ENCODE peak calls at places on chromosome 18, in ten cellular contexts. One of them, this sample, is unnamed.

GRCh38 chr18:67363694-67364093 is 152.8 kb downstream of the DSEL start:
- DNase-seq in IMR-90: no peak
- DNase-seq in coronary artery: no peak
- DNase-seq in upper lobe of right lung: no peak
- DNase-seq in PC-3: no peak
- DNase-seq in HCT116: no peak
- DNase-seq in A549: no peak
- DNase-seq in stomach: no peak
- DNase-seq in body of pancreas: no peak
- DNase-seq in cardiac muscle cell: no peak
- DNase-seq in this sample: no peak

GRCh38 chr18:9913151-9913525 is 678 bp upstream of the VAPA start:
- DNase-seq in body of pancreas: no peak
- DNase-seq in HCT116: no peak
- DNase-seq in A549: no peak
- DNase-seq in coronary artery: no peak
- DNase-seq in upper lobe of right lung: no peak
- DNase-seq in cardiac muscle cell: no peak
- DNase-seq in stomach: no peak
- DNase-seq in IMR-90: no peak
- DNase-seq in PC-3: no peak
- DNase-seq in this sample: no peak

GRCh38 chr18:12934454-12935071 is 13.2 kb upstream of the SEH1L start:
- DNase-seq in IMR-90: peak; percentile 83
- DNase-seq in upper lobe of right lung: peak; percentile 85
- DNase-seq in HCT116: peak; percentile 71
- DNase-seq in cardiac muscle cell: peak; percentile 91
- DNase-seq in PC-3: peak; percentile 92
- DNase-seq in A549: peak; percentile 77
- DNase-seq in coronary artery: peak; percentile 79
- DNase-seq in body of pancreas: peak; percentile 85
- DNase-seq in stomach: peak; percentile 83
- DNase-seq in this sample: no peak

GRCh38 chr18:25298853-25299274 is 53.1 kb downstream of the ZNF521 start:
- DNase-seq in cardiac muscle cell: peak; percentile 82
- DNase-seq in upper lobe of right lung: no peak
- DNase-seq in A549: no peak
- DNase-seq in IMR-90: peak; percentile 99
- DNase-seq in PC-3: peak; percentile 89
- DNase-seq in coronary artery: no peak
- DNase-seq in stomach: no peak
- DNase-seq in HCT116: no peak
- DNase-seq in body of pancreas: no peak
- DNase-seq in this sample: no peak

GRCh38 chr18:45102863-45103262 is 422.2 kb downstream of the SETBP1 start:
- DNase-seq in PC-3: no peak
- DNase-seq in IMR-90: no peak
- DNase-seq in A549: no peak
- DNase-seq in cardiac muscle cell: no peak
- DNase-seq in upper lobe of right lung: no peak
- DNase-seq in stomach: no peak
- DNase-seq in HCT116: no peak
- DNase-seq in body of pancreas: no peak
- DNase-seq in coronary artery: no peak
- DNase-seq in this sample: no peak

GRCh38 chr18:23307567-23308295 is 145.4 kb upstream of the RIOK3 start:
- DNase-seq in body of pancreas: no peak
- DNase-seq in cardiac muscle cell: peak; percentile 64
- DNase-seq in HCT116: peak; percentile 16
- DNase-seq in A549: no peak
- DNase-seq in upper lobe of right lung: no peak
- DNase-seq in PC-3: peak; percentile 32
- DNase-seq in coronary artery: no peak
- DNase-seq in IMR-90: peak; percentile 58
- DNase-seq in stomach: no peak
- DNase-seq in this sample: no peak

GRCh38 chr18:52287151-52287550 is 52.8 kb upstream of the DCC start:
- DNase-seq in A549: no peak
- DNase-seq in PC-3: no peak
- DNase-seq in IMR-90: no peak
- DNase-seq in HCT116: no peak
- DNase-seq in stomach: no peak
- DNase-seq in coronary artery: no peak
- DNase-seq in cardiac muscle cell: peak; percentile 58
- DNase-seq in upper lobe of right lung: no peak
- DNase-seq in body of pancreas: no peak
- DNase-seq in this sample: no peak

GRCh38 chr18:9631814-9632496 is 17.6 kb upstream of the PPP4R1 start:
- DNase-seq in A549: peak; percentile 90
- DNase-seq in coronary artery: no peak
- DNase-seq in stomach: no peak
- DNase-seq in IMR-90: peak; percentile 96
- DNase-seq in body of pancreas: no peak
- DNase-seq in upper lobe of right lung: no peak
- DNase-seq in HCT116: peak; percentile 73
- DNase-seq in PC-3: peak; percentile 97
- DNase-seq in cardiac muscle cell: peak; percentile 82
- DNase-seq in this sample: no peak

GRCh38 chr18:38077219-38077618 is 511.6 kb upstream of the CELF4 start:
- DNase-seq in IMR-90: no peak
- DNase-seq in A549: no peak
- DNase-seq in HCT116: no peak
- DNase-seq in stomach: no peak
- DNase-seq in coronary artery: no peak
- DNase-seq in PC-3: no peak
- DNase-seq in body of pancreas: no peak
- DNase-seq in upper lobe of right lung: no peak
- DNase-seq in cardiac muscle cell: no peak
- DNase-seq in this sample: no peak

GRCh38 chr18:76605341-76605929 is 110.4 kb upstream of the ZNF516 start:
- DNase-seq in cardiac muscle cell: no peak
- DNase-seq in HCT116: no peak
- DNase-seq in IMR-90: no peak
- DNase-seq in upper lobe of right lung: no peak
- DNase-seq in A549: no peak
- DNase-seq in coronary artery: no peak
- DNase-seq in PC-3: no peak
- DNase-seq in body of pancreas: no peak
- DNase-seq in stomach: no peak
- DNase-seq in this sample: no peak

GRCh38 chr18:63238711-63239110 is 80.9 kb downstream of the BCL2 start:
- DNase-seq in stomach: no peak
- DNase-seq in PC-3: no peak
- DNase-seq in A549: no peak
- DNase-seq in IMR-90: no peak
- DNase-seq in upper lobe of right lung: no peak
- DNase-seq in HCT116: no peak
- DNase-seq in cardiac muscle cell: no peak
- DNase-seq in coronary artery: no peak
- DNase-seq in body of pancreas: no peak
- DNase-seq in this sample: no peak

GRCh38 chr18:63237911-63238710 is 81.5 kb downstream of the BCL2 start:
- DNase-seq in A549: peak; percentile 56
- DNase-seq in stomach: no peak
- DNase-seq in PC-3: peak; percentile 74
- DNase-seq in HCT116: peak; percentile 31
- DNase-seq in coronary artery: no peak
- DNase-seq in upper lobe of right lung: no peak
- DNase-seq in cardiac muscle cell: peak; percentile 95
- DNase-seq in IMR-90: peak; percentile 85
- DNase-seq in body of pancreas: peak; percentile 44
- DNase-seq in this sample: no peak

GRCh38 chr18:63241739-63242138 is 77.8 kb downstream of the BCL2 start:
- DNase-seq in A549: no peak
- DNase-seq in HCT116: no peak
- DNase-seq in stomach: no peak
- DNase-seq in IMR-90: no peak
- DNase-seq in upper lobe of right lung: no peak
- DNase-seq in cardiac muscle cell: no peak
- DNase-seq in coronary artery: no peak
- DNase-seq in PC-3: no peak
- DNase-seq in body of pancreas: no peak
- DNase-seq in this sample: no peak

GRCh38 chr18:63240541-63241316 is 78.8 kb downstream of the BCL2 start:
- DNase-seq in body of pancreas: no peak
- DNase-seq in upper lobe of right lung: no peak
- DNase-seq in cardiac muscle cell: peak; percentile 78
- DNase-seq in HCT116: no peak
- DNase-seq in stomach: no peak
- DNase-seq in A549: no peak
- DNase-seq in PC-3: no peak
- DNase-seq in coronary artery: no peak
- DNase-seq in IMR-90: no peak
- DNase-seq in this sample: no peak

DNA sequence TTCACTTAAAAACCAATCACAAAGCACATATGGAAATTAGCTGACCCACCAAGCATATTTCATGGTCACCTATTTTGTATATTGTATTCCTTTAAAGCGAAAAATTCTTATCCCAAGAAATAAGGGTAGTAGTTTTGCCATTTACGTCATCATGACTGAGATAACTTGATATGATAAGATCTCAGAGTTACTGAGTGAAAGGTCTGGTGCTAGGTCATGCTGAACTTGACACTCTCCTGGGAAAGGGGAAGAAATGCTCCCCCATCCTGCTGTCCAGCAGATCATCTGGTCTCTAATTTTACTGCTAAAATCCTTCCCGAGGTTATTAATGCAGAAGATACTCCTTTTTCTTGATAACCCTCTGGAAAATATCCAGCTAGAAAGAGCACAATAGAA is 78.3 kb downstream of the BCL2 start:
- DNase-seq in coronary artery: no peak
- DNase-seq in upper lobe of right lung: no peak
- DNase-seq in stomach: no peak
- DNase-seq in IMR-90: no peak
- DNase-seq in cardiac muscle cell: no peak
- DNase-seq in PC-3: no peak
- DNase-seq in HCT116: no peak
- DNase-seq in body of pancreas: no peak
- DNase-seq in A549: peak; percentile 9
- DNase-seq in this sample: no peak
- H3K27ac ChIP-seq in coronary artery: no peak overlapping the region
- H3K27ac ChIP-seq in upper lobe of right lung: no peak overlapping the region
- H3K27ac ChIP-seq in stomach: no peak overlapping the region
- H3K27ac ChIP-seq in IMR-90: no peak overlapping the region
- H3K27ac ChIP-seq in cardiac muscle cell: no peak overlapping the region
- H3K27ac ChIP-seq in PC-3: no peak overlapping the region
- H3K27ac ChIP-seq in HCT116: no peak overlapping the region
- H3K27ac ChIP-seq in body of pancreas: no peak overlapping the region
- H3K27ac ChIP-seq in A549: no peak overlapping the region
- H3K27ac ChIP-seq in this sample: peak overlapping the region; percentile 90

DNA sequence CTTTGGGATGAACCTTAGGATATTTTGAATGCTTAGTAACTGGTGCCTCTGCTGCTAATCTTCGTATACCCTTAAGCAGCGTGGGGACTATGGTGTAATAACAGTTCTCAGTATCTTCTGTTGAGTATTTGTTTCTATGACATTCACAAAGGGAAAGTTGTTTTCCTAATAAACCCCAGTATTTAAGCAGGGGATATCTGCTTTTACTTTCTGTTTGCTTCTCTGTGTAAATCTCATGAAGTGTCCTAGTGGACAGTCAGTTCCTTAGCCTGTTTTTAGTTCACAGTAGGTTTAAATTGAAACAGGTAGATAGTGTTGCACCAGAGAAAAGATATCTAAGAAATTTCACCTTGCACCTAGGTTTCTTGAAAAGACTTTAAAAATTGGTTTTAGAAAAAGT is 14.9 kb downstream of the KIAA1328 start:
- DNase-seq in A549: no peak
- DNase-seq in coronary artery: no peak
- DNase-seq in cardiac muscle cell: peak; percentile 9
- DNase-seq in body of pancreas: no peak
- DNase-seq in upper lobe of right lung: no peak
- DNase-seq in IMR-90: peak; percentile 17
- DNase-seq in PC-3: no peak
- DNase-seq in HCT116: no peak
- DNase-seq in stomach: no peak
- DNase-seq in this sample: no peak
- TF ChIP-seq CTCF in A549: no peak
- TF ChIP-seq CTCF in coronary artery: no peak
- TF ChIP-seq CTCF in cardiac muscle cell: no peak
- TF ChIP-seq CTCF in body of pancreas: no peak
- TF ChIP-seq CTCF in upper lobe of right lung: peak; percentile 6
- TF ChIP-seq CTCF in IMR-90: no peak
- TF ChIP-seq CTCF in PC-3: no peak
- TF ChIP-seq CTCF in HCT116: no peak
- TF ChIP-seq CTCF in stomach: no peak
- TF ChIP-seq CTCF in this sample: no peak

GRCh38 chr18:48622911-48623431 is 84.1 kb downstream of the CTIF start:
- DNase-seq in upper lobe of right lung: no peak
- DNase-seq in IMR-90: peak; percentile 61
- DNase-seq in coronary artery: no peak
- DNase-seq in PC-3: no peak
- DNase-seq in stomach: no peak
- DNase-seq in A549: no peak
- DNase-seq in cardiac muscle cell: no peak
- DNase-seq in body of pancreas: no peak
- DNase-seq in HCT116: no peak
- DNase-seq in this sample: no peak

GRCh38 chr18:48619501-48619900 is 80.7 kb downstream of the CTIF start:
- DNase-seq in body of pancreas: no peak
- DNase-seq in stomach: no peak
- DNase-seq in A549: no peak
- DNase-seq in IMR-90: no peak
- DNase-seq in coronary artery: no peak
- DNase-seq in upper lobe of right lung: no peak
- DNase-seq in PC-3: no peak
- DNase-seq in HCT116: no peak
- DNase-seq in cardiac muscle cell: no peak
- DNase-seq in this sample: no peak

GRCh38 chr18:48621240-48621639 is 82.4 kb downstream of the CTIF start:
- DNase-seq in body of pancreas: no peak
- DNase-seq in PC-3: peak; percentile 11
- DNase-seq in stomach: no peak
- DNase-seq in upper lobe of right lung: no peak
- DNase-seq in cardiac muscle cell: peak; percentile 75
- DNase-seq in coronary artery: no peak
- DNase-seq in HCT116: no peak
- DNase-seq in IMR-90: peak; percentile 93
- DNase-seq in A549: peak; percentile 45
- DNase-seq in this sample: no peak

GRCh38 chr18:48623468-48624220 is 84.8 kb downstream of the CTIF start:
- DNase-seq in stomach: no peak
- DNase-seq in IMR-90: peak; percentile 88
- DNase-seq in upper lobe of right lung: no peak
- DNase-seq in coronary artery: no peak
- DNase-seq in A549: peak; percentile 69
- DNase-seq in cardiac muscle cell: peak; percentile 87
- DNase-seq in body of pancreas: no peak
- DNase-seq in PC-3: peak; percentile 6
- DNase-seq in HCT116: no peak
- DNase-seq in this sample: no peak

GRCh38 chr18:48621815-48622555 is 83.2 kb downstream of the CTIF start:
- DNase-seq in cardiac muscle cell: no peak
- DNase-seq in IMR-90: peak; percentile 29
- DNase-seq in stomach: no peak
- DNase-seq in body of pancreas: no peak
- DNase-seq in HCT116: no peak
- DNase-seq in PC-3: no peak
- DNase-seq in upper lobe of right lung: no peak
- DNase-seq in A549: no peak
- DNase-seq in coronary artery: no peak
- DNase-seq in this sample: no peak
- H3K27ac ChIP-seq in cardiac muscle cell: no peak overlapping the region
- H3K27ac ChIP-seq in IMR-90: peak overlapping the region; percentile 98
- H3K27ac ChIP-seq in stomach: no peak overlapping the region
- H3K27ac ChIP-seq in body of pancreas: no peak overlapping the region
- H3K27ac ChIP-seq in HCT116: no peak overlapping the region
- H3K27ac ChIP-seq in PC-3: no peak overlapping the region
- H3K27ac ChIP-seq in upper lobe of right lung: no peak overlapping the region
- H3K27ac ChIP-seq in A549: peak overlapping the region; percentile 94
- H3K27ac ChIP-seq in coronary artery: peak overlapping the region; percentile 93
- H3K27ac ChIP-seq in this sample: no peak overlapping the region

GRCh38 chr18:27005589-27005988 is 140.1 kb upstream of the AQP4 start:
- DNase-seq in upper lobe of right lung: no peak
- DNase-seq in coronary artery: no peak
- DNase-seq in IMR-90: no peak
- DNase-seq in stomach: no peak
- DNase-seq in PC-3: peak; percentile 44
- DNase-seq in HCT116: peak; percentile 10
- DNase-seq in body of pancreas: no peak
- DNase-seq in cardiac muscle cell: peak; percentile 9
- DNase-seq in A549: peak; percentile 39
- DNase-seq in this sample: no peak
- TF ChIP-seq CTCF in upper lobe of right lung: peak; percentile 22
- TF ChIP-seq CTCF in coronary artery: no peak
- TF ChIP-seq CTCF in IMR-90: no peak
- TF ChIP-seq CTCF in stomach: no peak
- TF ChIP-seq CTCF in PC-3: peak; percentile 62
- TF ChIP-seq CTCF in HCT116: no peak
- TF ChIP-seq CTCF in body of pancreas: no peak
- TF ChIP-seq CTCF in cardiac muscle cell: peak; percentile 35
- TF ChIP-seq CTCF in A549: peak; percentile 21
- TF ChIP-seq CTCF in this sample: no peak